ENCODE peak calls at places on chromosome 21, in eight cellular contexts. J, P, L, C, S, N, O and H are unnamed samples.

GRCh38 chr21:44889625-44890337 is 16.3 kb upstream of the PTTG1IP start:
- DNase-seq in S (no peak), J (peak; percentile 26), N (no peak), O (no peak), P (no peak), C (no peak), L (peak; percentile 34), H (no peak)

GRCh38 chr21:45282283-45283018 is 5.2 kb downstream of the POFUT2 start:
- DNase-seq in O (no peak), N (no peak), J (no peak), C (no peak), L (peak; percentile 22), P (no peak), S (no peak), H (peak; percentile 6)

GRCh38 chr21:45887788-45888187 is 93.8 kb upstream of the COL6A1 start:
- DNase-seq in L (no peak), C (no peak), N (no peak), P (no peak), J (peak; percentile 77), O (peak; percentile 68), S (no peak), H (no peak)

GRCh38 chr21:34807881-34808568 is 139.2 kb downstream of the CLIC6 start:
- DNase-seq in N (peak; percentile 54), L (peak; percentile 56), P (peak; percentile 95), C (peak; percentile 90), J (no peak), S (peak; percentile 97), O (no peak), H (no peak)

GRCh38 chr21:26136686-26137085 is 33.9 kb downstream of the APP start:
- DNase-seq in O (no peak), P (no peak), J (no peak), L (no peak), C (no peak), N (no peak), S (no peak), H (no peak)

GRCh38 chr21:34024382-34024693 is 49.0 kb upstream of the MRPS6 start:
- DNase-seq in N (no peak), O (no peak), J (no peak), L (no peak), C (no peak), S (no peak), P (no peak), H (no peak)

GRCh38 chr21:29938968-29939858 is 583 bp downstream of the GRIK1 start:
- DNase-seq in S (peak; percentile 20), P (peak; percentile 4), L (no peak), J (no peak), O (no peak), C (no peak), N (no peak), H (peak; percentile 65)

GRCh38 chr21:25870084-25870483 is 135.3 kb downstream of the GABPA start:
- DNase-seq in S (no peak), P (no peak), C (no peak), L (no peak), O (no peak), N (no peak), J (no peak), H (no peak)

GRCh38 chr21:26110703-26111102 is 59.9 kb downstream of the APP start:
- DNase-seq in L (no peak), J (no peak), P (no peak), S (no peak), O (no peak), C (no peak), N (no peak), H (no peak)

GRCh38 chr21:28687571-28687970 is 305.1 kb downstream of the LTN1 start:
- DNase-seq in N (no peak), S (no peak), J (no peak), L (no peak), C (no peak), O (no peak), P (peak; percentile 3), H (no peak)

GRCh38 chr21:38661296-38662223 is 144.2 kb upstream of the ETS2 start:
- DNase-seq in P (peak; percentile 49), J (peak; percentile 39), L (peak; percentile 55), C (peak; percentile 79), O (peak; percentile 14), S (peak; percentile 72), N (no peak), H (peak; percentile 16)

GRCh38 chr21:24076179-24076578 is 1531.1 kb downstream of the MRPL39 start:
- DNase-seq in L (no peak), P (peak; percentile 43), O (no peak), N (no peak), S (no peak), J (no peak), C (no peak), H (no peak)

GRCh38 chr21:32412998-32413504 is 545 bp downstream of the EVA1C start:
- DNase-seq in N (no peak), C (no peak), O (peak; percentile 40), J (peak; percentile 58), S (no peak), P (peak; percentile 31), L (peak; percentile 80), H (peak; percentile 55)

GRCh38 chr21:15826147-15826780 is 96.5 kb downstream of the USP25 start:
- DNase-seq in P (peak; percentile 60), J (no peak), O (peak; percentile 16), N (peak; percentile 17), L (no peak), C (no peak), S (peak; percentile 48), H (peak; percentile 16)

GRCh38 chr21:45384656-45385548 is 20.1 kb upstream of the COL18A1 start:
- DNase-seq in C (no peak), J (peak; percentile 17), P (no peak), N (no peak), L (peak; percentile 28), S (no peak), O (no peak), H (no peak)

GRCh38 chr21:43867936-43868335 is 2.9 kb downstream of the AGPAT3 start:
- DNase-seq in C (no peak), J (peak; percentile 7), P (no peak), S (no peak), O (no peak), N (no peak), L (no peak), H (no peak)

GRCh38 chr21:42291751-42292562 is 23.3 kb downstream of the TFF3 start:
- DNase-seq in J (no peak), S (no peak), L (no peak), C (no peak), O (no peak), P (no peak), N (no peak), H (no peak)

GRCh38 chr21:42163511-42163863 is 55.5 kb upstream of the ABCG1 start:
- DNase-seq in P (no peak), J (no peak), S (no peak), C (no peak), N (no peak), L (no peak), O (no peak), H (no peak)

GRCh38 chr21:14533555-14534400 is 12.3 kb downstream of the SAMSN1 start:
- DNase-seq in N (peak; percentile 86), L (no peak), P (peak; percentile 67), O (no peak), C (peak; percentile 19), J (no peak), S (peak; percentile 76), H (no peak)

GRCh38 chr21:14864211-14865021 is 200.4 kb downstream of the NRIP1 start:
- DNase-seq in P (peak; percentile 90), C (peak; percentile 42), J (peak; percentile 77), N (no peak), L (peak; percentile 68), O (peak; percentile 67), S (peak; percentile 81), H (peak; percentile 78)

GRCh38 chr21:41678944-41679343 is 87.9 kb downstream of the RIPK4 start:
- DNase-seq in S (peak; percentile 99), L (peak; percentile 97), C (peak; percentile 96), P (peak; percentile 98), N (no peak), J (peak; percentile 95), O (peak; percentile 89), H (peak; percentile 83)

GRCh38 chr21:46125846-46126301 is 28.0 kb downstream of the COL6A2 start:
- DNase-seq in P (no peak), L (peak; percentile 39), O (peak; percentile 3), S (no peak), C (no peak), N (no peak), J (peak; percentile 27), H (peak; percentile 6)

GRCh38 chr21:25329227-25329626 is 278.1 kb downstream of the MRPL39 start:
- DNase-seq in N (no peak), L (no peak), C (peak; percentile 59), S (peak; percentile 85), O (no peak), P (peak; percentile 60), J (no peak), H (no peak)

GRCh38 chr21:46002841-46003574 is 21.4 kb downstream of the COL6A1 start:
- DNase-seq in O (no peak), C (no peak), L (peak; percentile 41), J (peak; percentile 17), P (no peak), S (peak; percentile 22), N (no peak), H (no peak)

GRCh38 chr21:15159382-15160020 is 94.7 kb upstream of the NRIP1 start:
- DNase-seq in N (no peak), P (peak; percentile 55), L (no peak), J (no peak), O (no peak), S (peak; percentile 0), C (no peak), H (no peak)

GRCh38 chr21:20220586-20220985 is 777.6 kb upstream of the NCAM2 start:
- DNase-seq in J (no peak), O (no peak), C (no peak), L (no peak), N (no peak), P (no peak), S (no peak), H (no peak)
- H3K9me3 ChIP-seq in J (peaks cover 4% of the 10 kb centered on the region), O (no peaks in the 10 kb centered on the region), C (peaks cover 3% of the 10 kb centered on the region), L (no peaks in the 10 kb centered on the region), N (no peaks in the 10 kb centered on the region), P (no peaks in the 10 kb centered on the region), S (no peaks in the 10 kb centered on the region), H (no peaks in the 10 kb centered on the region)

GRCh38 chr21:22421416-22422190 is 1423.4 kb downstream of the NCAM2 start:
- DNase-seq in P (no peak), L (no peak), J (no peak), C (no peak), S (no peak), O (no peak), N (peak; percentile 7), H (no peak)
- H3K27ac ChIP-seq in P (no peak overlapping the region), L (no peak overlapping the region), J (no peak overlapping the region), C (no peak overlapping the region), S (no peak overlapping the region), O (no peak overlapping the region), N (no peak overlapping the region), H (no peak overlapping the region)

GRCh38 chr21:39968010-39968409 is 100.8 kb downstream of the PCP4 start:
- DNase-seq in N (no peak), L (no peak), S (no peak), J (no peak), C (no peak), P (no peak), O (no peak), H (no peak)
- H3K9me3 ChIP-seq in N (no peaks in the 10 kb centered on the region), L (no peaks in the 10 kb centered on the region), S (no peaks in the 10 kb centered on the region), J (no peaks in the 10 kb centered on the region), C (no peaks in the 10 kb centered on the region), P (no peaks in the 10 kb centered on the region), O (no peaks in the 10 kb centered on the region), H (peaks cover 5% of the 10 kb centered on the region)

DNA sequence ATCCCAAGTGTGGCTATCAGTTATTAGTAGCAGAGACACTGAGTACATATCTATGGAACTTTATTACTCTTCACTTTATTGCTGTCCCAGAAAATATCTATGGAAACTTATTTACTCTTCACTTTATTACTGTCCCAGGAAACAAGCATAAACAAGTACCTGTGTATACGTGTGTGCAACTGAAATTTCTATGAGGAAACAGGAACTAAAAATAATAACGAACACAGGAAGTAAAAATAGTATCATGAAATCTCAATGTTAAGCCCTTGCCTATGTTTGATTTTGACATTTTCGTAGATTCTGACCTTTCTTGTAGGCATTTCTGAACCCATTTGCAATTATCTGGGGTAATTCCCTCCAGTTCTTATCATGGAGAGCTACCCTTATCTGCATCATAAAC is 64.9 kb upstream of the KRTAP19-8 start:
- DNase-seq in J (no peak), N (no peak), S (no peak), C (no peak), O (no peak), P (no peak), L (no peak), H (no peak)
- H3K27ac ChIP-seq in J (no peak overlapping the region), N (no peak overlapping the region), S (no peak overlapping the region), C (no peak overlapping the region), O (no peak overlapping the region), P (no peak overlapping the region), L (no peak overlapping the region), H (no peak overlapping the region)